ENCODE peak calls at places on chromosome 16, in seven cellular contexts. A, E, D, Q, K, W and Z are unnamed samples.

GRCh38 chr16:30067584-30067916 is 2.0 kb downstream of the ALDOA start:
- DNase-seq in A (no peak), E (no peak), D (no peak), Q (no peak), K (no peak), W (no peak), Z (no peak)

GRCh38 chr16:57061084-57061905 is 31.1 kb upstream of the CPNE2 start:
- DNase-seq in A (no peak), E (no peak), D (no peak), Q (no peak), K (peak; percentile 37), W (peak; percentile 19), Z (no peak)

GRCh38 chr16:11328172-11329079 is 16.8 kb upstream of the RMI2 start:
- DNase-seq in A (peak; percentile 65), E (peak; percentile 98), D (peak; percentile 91), Q (peak; percentile 81), K (no peak), W (peak; percentile 97), Z (peak; percentile 29)

GRCh38 chr16:21194771-21195301 is 16.5 kb downstream of the ZP2 start:
- DNase-seq in A (no peak), E (peak; percentile 40), D (peak; percentile 24), Q (no peak), K (no peak), W (no peak), Z (no peak)

GRCh38 chr16:84947996-84948854 is 63.1 kb downstream of the ZDHHC7 start:
- DNase-seq in A (no peak), E (no peak), D (no peak), Q (no peak), K (no peak), W (no peak), Z (no peak)

GRCh38 chr16:87826798-87827587 is 42.3 kb downstream of the SLC7A5 start:
- DNase-seq in A (no peak), E (no peak), D (no peak), Q (no peak), K (no peak), W (no peak), Z (no peak)

GRCh38 chr16:84048306-84048705 is 5.7 kb upstream of the SLC38A8 start:
- DNase-seq in A (no peak), E (no peak), D (no peak), Q (peak; percentile 52), K (peak; percentile 83), W (no peak), Z (no peak)

GRCh38 chr16:84293406-84293805 is 1.3 kb upstream of the WFDC1 start:
- DNase-seq in A (no peak), E (no peak), D (no peak), Q (no peak), K (no peak), W (no peak), Z (no peak)

GRCh38 chr16:86088816-86089215 is 189.9 kb downstream of the IRF8 start:
- DNase-seq in A (no peak), E (no peak), D (no peak), Q (no peak), K (no peak), W (no peak), Z (no peak)

GRCh38 chr16:68626557-68626956 is 18.6 kb upstream of the CDH3 start:
- DNase-seq in A (no peak), E (no peak), D (no peak), Q (no peak), K (no peak), W (no peak), Z (no peak)

GRCh38 chr16:48013476-48013875 is 142.3 kb downstream of the ABCC12 start:
- DNase-seq in A (no peak), E (no peak), D (no peak), Q (no peak), K (no peak), W (no peak), Z (no peak)

GRCh38 chr16:2838928-2839327 is 8.8 kb downstream of the ZG16B start:
- DNase-seq in A (peak; percentile 23), E (peak; percentile 70), D (peak; percentile 58), Q (peak; percentile 90), K (peak; percentile 72), W (peak; percentile 89), Z (peak; percentile 58)

GRCh38 chr16:87951550-87952538 is 610 bp downstream of the BANP start:
- DNase-seq in A (no peak), E (peak; percentile 56), D (no peak), Q (no peak), K (peak; percentile 48), W (no peak), Z (no peak)

GRCh38 chr16:86575754-86576557 is 2.4 kb upstream of the FOXL1 start:
- DNase-seq in A (no peak), E (peak; percentile 20), D (peak; percentile 94), Q (peak; percentile 97), K (peak; percentile 63), W (peak; percentile 97), Z (peak; percentile 83)

GRCh38 chr16:9177861-9178260 is 86.4 kb downstream of the HAPSTR1 start:
- DNase-seq in A (no peak), E (no peak), D (no peak), Q (no peak), K (no peak), W (no peak), Z (no peak)

GRCh38 chr16:56967733-56968132 is 6.0 kb downstream of the CETP start:
- DNase-seq in A (no peak), E (no peak), D (no peak), Q (no peak), K (peak; percentile 86), W (no peak), Z (no peak)

GRCh38 chr16:23079683-23080221 is 69.5 kb downstream of the USP31 start:
- DNase-seq in A (no peak), E (no peak), D (no peak), Q (no peak), K (no peak), W (no peak), Z (no peak)

GRCh38 chr16:25134306-25134705 is 22.8 kb downstream of the LCMT1 start:
- DNase-seq in A (no peak), E (no peak), D (peak; percentile 37), Q (no peak), K (no peak), W (no peak), Z (no peak)

GRCh38 chr16:87575027-87575804 is 27.1 kb upstream of the JPH3 start:
- DNase-seq in A (no peak), E (no peak), D (no peak), Q (peak; percentile 66), K (no peak), W (no peak), Z (no peak)

GRCh38 chr16:50632927-50633800 is 47.9 kb downstream of the SNX20 start:
- DNase-seq in A (no peak), E (no peak), D (no peak), Q (no peak), K (no peak), W (no peak), Z (no peak)

GRCh38 chr16:50636865-50637374 is 44.2 kb downstream of the SNX20 start:
- DNase-seq in A (no peak), E (no peak), D (no peak), Q (no peak), K (peak; percentile 48), W (no peak), Z (no peak)

GRCh38 chr16:50635505-50636392 is 45.4 kb downstream of the SNX20 start:
- DNase-seq in A (no peak), E (peak; percentile 28), D (no peak), Q (no peak), K (no peak), W (no peak), Z (no peak)

GRCh38 chr16:50634090-50634489 is 47.0 kb downstream of the SNX20 start:
- DNase-seq in A (no peak), E (no peak), D (no peak), Q (no peak), K (no peak), W (no peak), Z (no peak)

DNA sequence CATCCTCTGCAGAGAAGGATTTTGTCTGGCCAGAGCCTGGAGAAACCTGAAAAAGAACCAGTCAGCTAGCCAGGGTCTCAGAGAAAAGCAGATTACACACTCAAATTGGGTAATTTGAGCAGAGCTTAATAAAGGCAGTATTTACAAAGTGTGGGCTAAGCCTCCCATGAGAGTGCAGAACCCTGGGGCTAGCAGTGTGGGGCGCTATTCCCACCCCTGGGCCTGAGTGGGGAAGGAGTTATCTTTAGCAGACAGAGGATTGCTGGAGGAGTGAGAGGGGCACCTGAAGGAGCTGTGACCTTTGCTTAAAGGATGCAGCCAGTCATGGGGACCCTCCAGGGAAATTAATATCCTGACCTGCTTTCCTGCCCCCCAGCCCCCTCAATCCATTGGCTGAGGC is 46.2 kb downstream of the SNX20 start:
- DNase-seq in A (no peak), E (no peak), D (no peak), Q (no peak), K (no peak), W (no peak), Z (no peak)
- TF ChIP-seq CTCF in A (no peak), E (no peak), D (no peak), Q (peak; percentile 11), K (no peak), W (no peak), Z (no peak)

DNA sequence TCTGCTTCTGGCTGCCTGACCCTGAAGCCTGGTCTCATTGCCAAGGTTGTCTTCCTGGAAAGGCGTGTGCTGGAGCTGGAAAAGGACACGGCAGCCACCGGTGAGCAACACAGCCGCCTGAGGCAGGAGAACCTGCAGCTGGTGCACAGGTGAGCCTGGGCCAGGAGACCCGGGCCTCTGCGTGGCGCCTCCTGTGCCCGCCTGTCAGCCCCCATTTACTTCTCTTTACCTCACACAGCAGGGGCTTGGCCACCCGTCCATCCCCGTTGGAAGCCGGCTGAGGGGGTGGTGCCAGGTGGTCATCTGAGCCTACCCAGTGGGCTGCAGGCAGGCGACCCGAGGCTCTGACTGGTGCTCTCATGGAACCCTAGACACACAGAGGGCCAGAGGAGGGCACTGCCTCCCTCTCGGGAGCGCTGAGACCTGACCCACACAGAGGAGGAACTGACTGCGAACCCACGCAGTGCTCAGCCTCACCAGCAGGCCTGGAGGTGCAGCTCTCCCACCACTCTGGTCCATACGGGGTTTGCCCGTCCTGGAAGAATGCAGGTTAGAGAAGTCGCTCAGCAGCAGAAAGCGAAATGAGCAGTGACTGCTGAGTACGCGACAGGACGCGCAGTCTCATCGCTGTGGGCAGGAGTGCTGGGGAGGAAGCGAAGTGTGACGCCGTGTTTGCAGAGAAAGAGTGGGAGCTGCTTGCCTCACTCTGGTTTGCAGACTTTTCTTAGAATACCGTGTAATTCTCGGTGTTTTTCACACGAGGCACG is 21.9 kb upstream of the CAPN15 start:
- DNase-seq in A (no peak), E (no peak), D (no peak), Q (no peak), K (no peak), W (no peak), Z (no peak)
- TF ChIP-seq CTCF in A (no peak), E (no peak), D (no peak), Q (no peak), K (no peak), W (no peak), Z (no peak)

DNA sequence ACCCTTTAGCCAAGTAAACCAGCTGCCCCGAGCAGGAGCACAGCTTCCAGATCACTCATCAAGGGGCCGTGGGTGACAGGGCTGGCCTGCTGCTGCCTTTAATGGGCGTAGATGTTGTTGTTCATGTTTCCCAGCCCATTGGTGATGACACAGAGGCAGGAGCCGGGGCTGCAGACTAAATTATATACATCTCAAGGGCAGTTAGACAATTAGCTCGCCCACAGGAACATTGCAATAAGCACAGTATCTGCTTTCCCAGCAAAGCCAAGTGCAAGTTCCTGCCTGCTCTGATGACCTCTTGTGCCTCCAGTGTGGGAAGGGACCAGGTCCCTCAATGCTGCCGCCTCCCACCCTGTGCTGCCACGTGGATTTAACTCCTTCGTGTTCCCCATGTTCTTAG is 485.8 kb downstream of the MAF start:
- DNase-seq in A (no peak), E (no peak), D (no peak), Q (no peak), K (no peak), W (no peak), Z (no peak)
- TF ChIP-seq CTCF in A (no peak), E (no peak), D (no peak), Q (no peak), K (no peak), W (no peak), Z (no peak)

GRCh38 chr16:54145881-54146280 is 140.7 kb downstream of the IRX3 start:
- DNase-seq in A (no peak), E (no peak), D (no peak), Q (no peak), K (no peak), W (no peak), Z (no peak)
- TF ChIP-seq CTCF in A (no peak), E (no peak), D (no peak), Q (no peak), K (no peak), W (no peak), Z (no peak)